ENCODE peak calls at places on chromosomes 16 and 17, in seven cellular contexts. O, C, D, M, G, Y and I are unnamed samples.

GRCh38 chr16:87461466-87461975 is 31.3 kb downstream of the ZCCHC14 start:
- DNase-seq in C (no peak), O (peak), G (no peak), Y (peak), D (no peak), M (peak), I (peak)

GRCh38 chr16:11020792-11021440 is 76.6 kb downstream of the CLEC16A start:
- DNase-seq in C (no peak), D (no peak), M (no peak), O (no peak), Y (no peak), G (no peak), I (no peak)

GRCh38 chr16:67014641-67015315 is 14.2 kb upstream of the CBFB start:
- DNase-seq in C (no peak), M (no peak), O (no peak), Y (peak), G (no peak), D (no peak), I (no peak)

GRCh38 chr17:74584714-74585113 is 7.4 kb downstream of the CD300LD start:
- DNase-seq in C (no peak), D (no peak), Y (no peak), O (no peak), G (no peak), M (no peak), I (no peak)

GRCh38 chr17:7413346-7413985 is 5.8 kb downstream of the NLGN2 start:
- DNase-seq in C (peak), O (no peak), G (no peak), D (no peak), M (peak), Y (no peak), I (no peak)

GRCh38 chr17:6755281-6755680 is 565 bp upstream of the XAF1 start:
- DNase-seq in G (no peak), M (peak), D (no peak), C (peak), Y (no peak), O (no peak), I (no peak)

GRCh38 chr17:4892499-4893221 is 6.7 kb upstream of the C17orf107 start:
- DNase-seq in O (no peak), Y (no peak), G (no peak), M (no peak), C (no peak), D (no peak), I (no peak)

GRCh38 chr17:52383493-52384100 is 225.1 kb upstream of the CA10 start:
- DNase-seq in Y (peak), O (peak), C (no peak), D (no peak), M (peak), G (no peak), I (peak)

GRCh38 chr16:75550211-75550662 is 5.8 kb downstream of the TMEM231 start:
- DNase-seq in O (no peak), D (no peak), C (no peak), G (no peak), Y (no peak), M (peak), I (peak)

GRCh38 chr16:67993207-67994036 is 5.9 kb downstream of the DPEP2 start:
- DNase-seq in Y (peak), M (peak), D (peak), O (peak), C (no peak), G (peak), I (peak)

GRCh38 chr17:63698886-63699637 is 863 bp downstream of the LIMD2 start:
- DNase-seq in M (peak), C (no peak), D (peak), G (no peak), Y (no peak), O (peak), I (peak)

GRCh38 chr17:49456172-49456965 is 38.7 kb upstream of the NGFR start:
- DNase-seq in C (peak), D (no peak), Y (no peak), G (no peak), M (peak), O (no peak), I (no peak)

GRCh38 chr17:42883802-42884553 is 16.6 kb upstream of the G6PC1 start:
- DNase-seq in C (no peak), M (no peak), O (no peak), D (no peak), G (no peak), Y (no peak), I (no peak)

GRCh38 chr16:13021996-13022395 is 120.6 kb downstream of the SHISA9 start:
- DNase-seq in C (no peak), M (no peak), D (no peak), G (no peak), O (no peak), Y (no peak), I (no peak)

GRCh38 chr17:79866791-79867190 is 27.6 kb upstream of the CBX4 start:
- DNase-seq in Y (no peak), M (no peak), C (no peak), D (no peak), G (no peak), O (no peak), I (no peak)

GRCh38 chr17:8314797-8315739 is 5.0 kb downstream of the ARHGEF15 start:
- DNase-seq in C (no peak), O (no peak), M (no peak), Y (no peak), D (no peak), G (no peak), I (no peak)

GRCh38 chr17:50651661-50652060 is 17.0 kb downstream of the ABCC3 start:
- DNase-seq in D (no peak), M (no peak), C (no peak), O (no peak), G (no peak), Y (no peak), I (no peak)

GRCh38 chr16:10266809-10267208 is 84.6 kb upstream of the GRIN2A start:
- DNase-seq in O (no peak), C (no peak), M (no peak), G (no peak), Y (no peak), D (no peak), I (no peak)

GRCh38 chr17:66426397-66427033 is 124.1 kb downstream of the PRKCA start:
- DNase-seq in Y (peak), C (no peak), O (no peak), D (peak), M (peak), G (no peak), I (peak)

GRCh38 chr17:66964083-66964771 is at the start of gene CACNG4:
- DNase-seq in M (no peak), D (no peak), O (peak), C (no peak), G (no peak), Y (peak), I (no peak)

GRCh38 chr17:15436399-15437369 is 30.7 kb downstream of the CDRT4 start:
- DNase-seq in D (no peak), Y (no peak), G (no peak), O (no peak), C (no peak), M (peak), I (no peak)

GRCh38 chr17:3526971-3527370 is 30.6 kb downstream of the TRPV3 start:
- DNase-seq in M (no peak), C (no peak), O (no peak), G (no peak), Y (no peak), D (no peak), I (no peak)

GRCh38 chr17:18371455-18371854 is 6.1 kb upstream of the EVPLL start:
- DNase-seq in O (no peak), D (no peak), Y (no peak), M (no peak), G (no peak), C (no peak), I (no peak)

GRCh38 chr17:8162232-8162996 is at the start of gene VAMP2:
- DNase-seq in O (peak), Y (no peak), D (peak), M (peak), G (no peak), C (no peak), I (peak)

GRCh38 chr16:8236816-8237215 is 353.5 kb downstream of the TMEM114 start:
- DNase-seq in O (no peak), G (no peak), D (no peak), M (no peak), C (no peak), Y (no peak), I (no peak)

GRCh38 chr16:27428035-27428785 is 26.2 kb downstream of the IL21R start:
- DNase-seq in Y (no peak), D (no peak), M (no peak), O (peak), G (no peak), C (no peak), I (no peak)

GRCh38 chr17:29124931-29125270 is 55.3 kb downstream of the MYO18A start:
- DNase-seq in D (no peak), C (no peak), M (no peak), Y (no peak), O (no peak), G (no peak), I (no peak)

GRCh38 chr17:45841883-45842525 is 2.7 kb upstream of the SPPL2C start:
- DNase-seq in G (no peak), D (no peak), O (no peak), C (no peak), M (no peak), Y (no peak), I (no peak)

GRCh38 chr16:9054460-9054859 is 37.0 kb upstream of the HAPSTR1 start:
- DNase-seq in D (no peak), M (no peak), O (no peak), G (no peak), C (no peak), Y (no peak), I (no peak)

GRCh38 chr16:3519581-3519980 is 18.8 kb downstream of the CLUAP1 start:
- DNase-seq in C (no peak), Y (no peak), D (no peak), M (peak), G (no peak), O (no peak), I (no peak)

GRCh38 chr17:27460196-27460725 is 4.0 kb downstream of the KSR1 start:
- DNase-seq in G (no peak), D (no peak), Y (no peak), M (no peak), O (no peak), C (no peak), I (no peak)

GRCh38 chr17:40820228-40820838 is 2.1 kb downstream of the KRT10 start:
- DNase-seq in M (no peak), O (no peak), Y (no peak), G (no peak), C (no peak), D (no peak), I (no peak)

GRCh38 chr17:59361916-59362810 is 30.7 kb downstream of the YPEL2 start:
- DNase-seq in C (peak), Y (no peak), O (no peak), G (no peak), D (peak), M (peak), I (peak)

GRCh38 chr17:45114117-45114932 is 18.0 kb downstream of the PLCD3 start:
- DNase-seq in D (no peak), G (no peak), C (no peak), M (no peak), Y (peak), O (no peak), I (no peak)

GRCh38 chr16:81582655-81583441 is 138.2 kb downstream of the CMIP start:
- DNase-seq in Y (no peak), C (no peak), M (no peak), G (no peak), O (no peak), D (no peak), I (no peak)
- TF ChIP-seq CTCF in Y (peak), C (no peak), M (no peak), G (no peak), O (no peak), D (no peak), I (no peak)

GRCh38 chr16:23597003-23597756 is 1.1 kb upstream of the NDUFAB1 start:
- DNase-seq in M (no peak), C (no peak), D (no peak), O (no peak), G (no peak), Y (peak), I (peak)
- TF ChIP-seq CTCF in M (peak), C (no peak), D (no peak), O (no peak), G (no peak), Y (peak), I (peak)

GRCh38 chr17:37838276-37838675 is 85.9 kb upstream of the TBC1D3K start:
- DNase-seq in O (no peak), M (no peak), Y (no peak), C (no peak), D (no peak), G (no peak), I (no peak)

GRCh38 chr17:37833237-37833859 is 88.5 kb upstream of the HNF1B start:
- DNase-seq in C (no peak), D (no peak), M (no peak), Y (no peak), G (no peak), O (no peak), I (no peak)

GRCh38 chr17:37839196-37839978 is 84.8 kb upstream of the TBC1D3K start:
- DNase-seq in D (no peak), C (no peak), O (no peak), Y (no peak), M (no peak), G (no peak), I (no peak)

GRCh38 chr17:37834168-37834567 is 89.3 kb upstream of the HNF1B start:
- DNase-seq in G (no peak), C (no peak), O (no peak), Y (no peak), M (no peak), D (no peak), I (no peak)

DNA sequence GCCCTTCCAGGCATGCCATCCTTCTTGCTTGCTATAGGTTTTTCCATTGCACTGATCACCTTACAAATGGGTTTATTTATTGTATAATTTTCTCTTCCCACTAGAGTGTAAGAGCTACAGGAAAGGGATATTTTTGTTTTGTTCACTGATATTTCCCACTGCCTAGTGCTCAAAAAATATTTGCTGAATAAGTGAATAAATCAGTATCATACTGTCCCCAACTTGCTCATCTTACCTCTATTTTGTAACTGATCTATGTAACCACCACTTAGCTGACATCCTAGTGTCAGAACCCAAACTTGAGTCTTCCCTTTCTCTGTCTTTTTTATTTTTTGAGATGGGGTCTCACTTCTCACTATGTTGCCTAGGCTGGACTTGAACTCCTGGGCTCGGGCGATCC is 87.6 kb upstream of the TBC1D3K start:
- DNase-seq in G (no peak), M (no peak), D (no peak), Y (no peak), C (no peak), O (no peak), I (no peak)
- TF ChIP-seq CTCF in G (no peak), M (no peak), D (no peak), Y (no peak), C (no peak), O (no peak), I (no peak)

GRCh38 chr16:35485915-35486314 is 2026.5 kb downstream of the TP53TG3F start:
- DNase-seq in D (no peak), O (no peak), M (no peak), G (no peak), C (no peak), Y (no peak), I (no peak)
- TF ChIP-seq CTCF in D (no peak), O (no peak), M (no peak), G (no peak), C (no peak), Y (no peak), I (no peak)

DNA sequence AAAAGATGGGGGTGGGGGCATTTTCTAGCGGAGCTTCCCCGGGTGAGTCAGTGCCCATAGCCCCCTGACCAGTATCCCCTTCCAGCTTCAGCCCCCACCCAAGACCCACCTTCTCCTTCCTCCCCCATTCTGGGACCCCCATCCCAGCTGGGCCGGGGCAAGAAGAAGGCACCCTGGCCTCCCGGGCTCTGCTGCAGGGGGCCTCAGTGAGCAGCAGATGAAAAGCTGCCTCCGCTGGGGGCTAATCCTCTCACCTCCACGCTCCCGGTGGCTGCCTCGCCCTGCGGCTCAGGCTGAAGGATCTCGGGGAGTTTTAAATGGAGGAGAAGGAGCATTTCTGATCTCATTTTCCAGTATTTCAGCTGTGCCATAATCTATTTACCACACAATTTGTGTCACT is 313.5 kb upstream of the TNRC6C start:
- DNase-seq in D (peak), M (no peak), Y (no peak), O (no peak), C (no peak), G (no peak), I (no peak)
- TF ChIP-seq CTCF in D (peak), M (no peak), Y (no peak), O (peak), C (no peak), G (no peak), I (no peak)

GRCh38 chr16:2284797-2285576 is 17.1 kb upstream of the RNPS1 start:
- DNase-seq in C (no peak), D (no peak), O (no peak), G (no peak), M (no peak), Y (no peak), I (no peak)
- TF ChIP-seq CTCF in C (no peak), D (no peak), O (no peak), G (no peak), M (no peak), Y (no peak), I (no peak)

DNA sequence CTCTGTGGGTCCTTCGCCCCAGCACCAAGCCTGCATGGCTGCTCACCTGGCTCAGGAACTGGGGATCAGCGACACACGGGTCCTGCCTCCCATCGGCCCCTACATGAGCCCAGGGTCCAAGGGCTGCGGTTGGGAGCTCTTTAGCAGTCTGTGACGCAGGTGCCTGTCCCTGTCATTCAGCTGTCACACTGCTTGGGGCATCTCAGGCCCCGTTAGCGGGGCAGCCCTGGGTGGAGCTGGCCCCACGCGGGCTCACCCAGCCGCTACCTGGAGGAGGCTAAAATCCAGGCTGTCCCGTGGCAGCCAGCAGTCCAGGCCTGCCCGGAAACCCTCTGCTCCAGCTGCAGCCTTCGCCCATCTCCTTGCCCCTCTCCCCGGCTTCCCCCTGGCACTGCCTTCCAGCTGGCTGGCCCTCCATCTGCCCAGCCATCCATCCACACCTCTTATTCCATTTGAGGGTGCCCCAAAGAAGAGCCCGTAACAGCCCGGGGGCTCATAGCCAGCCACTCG is 3.3 kb downstream of the GCGR start:
- DNase-seq in O (no peak), M (no peak), C (no peak), D (no peak), Y (no peak), G (no peak), I (no peak)
- TF ChIP-seq CTCF in O (no peak), M (no peak), C (no peak), D (no peak), Y (no peak), G (no peak), I (no peak)

GRCh38 chr17:58328195-58329034 is at the start of gene TSPOAP1:
- DNase-seq in M (no peak), Y (no peak), C (no peak), D (peak), G (no peak), O (no peak), I (peak)

GRCh38 chr17:58330544-58330996 is 2.0 kb upstream of the TSPOAP1 start:
- DNase-seq in C (no peak), G (no peak), D (no peak), Y (no peak), M (no peak), O (no peak), I (no peak)

GRCh38 chr17:58329808-58330543 is 1.4 kb upstream of the TSPOAP1 start:
- DNase-seq in G (no peak), O (no peak), D (peak), Y (no peak), C (no peak), M (no peak), I (peak)

GRCh38 chr17:58327363-58328194 is 1.0 kb downstream of the TSPOAP1 start:
- DNase-seq in G (no peak), O (no peak), C (no peak), M (no peak), D (no peak), Y (no peak), I (no peak)

DNA sequence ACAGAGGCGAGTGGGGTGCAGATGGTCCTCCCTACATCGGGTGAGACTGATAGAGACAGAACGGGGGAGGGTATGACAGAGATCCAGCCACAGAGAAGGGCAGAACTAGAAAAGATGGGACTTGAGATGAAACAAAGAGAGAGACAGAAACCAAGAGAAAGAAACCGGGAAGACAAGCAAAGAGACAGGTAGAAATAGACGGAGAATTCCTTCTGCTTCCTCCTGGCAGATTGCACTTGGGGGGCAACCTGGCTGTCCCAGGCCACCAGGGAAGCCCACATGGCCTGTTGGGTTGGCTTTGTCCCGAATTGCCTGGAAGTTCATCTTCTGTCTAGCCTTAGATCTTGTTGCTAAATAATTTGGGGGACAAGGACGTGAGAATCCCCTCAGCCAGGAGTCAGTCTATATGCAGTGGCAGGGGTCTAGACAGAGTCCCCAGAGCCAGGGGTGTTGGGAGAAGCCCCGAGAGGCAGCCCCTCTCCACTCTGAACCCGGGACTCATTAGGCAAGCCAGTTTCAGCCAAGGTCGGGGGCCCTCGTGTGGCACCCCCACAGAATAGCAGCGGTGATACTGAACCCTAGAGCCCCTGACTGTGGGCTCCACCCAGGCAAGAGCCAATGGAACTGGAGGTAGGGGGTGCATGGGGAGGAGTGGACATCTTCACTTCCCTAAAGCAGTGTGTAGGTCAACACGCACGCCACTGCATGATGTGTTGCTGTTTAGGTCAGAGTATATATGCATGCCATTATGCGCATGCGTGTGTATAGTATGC is 626 bp upstream of the TSPOAP1 start:
- DNase-seq in Y (no peak), M (no peak), G (no peak), O (no peak), C (no peak), D (peak), I (peak)
- TF ChIP-seq CTCF in Y (no peak), M (peak), G (no peak), O (no peak), C (peak), D (peak), I (peak)